ENCODE peak calls at places on chromosomes 11 and 22, in eight cellular contexts. R is mesenchymal stem cell; P is upper lobe of right lung; G is CD4-positive, alpha-beta memory T cell; M is ovary; E is adipocyte; V is heart left ventricle; K is CD8-positive, alpha-beta memory T cell. W is an unnamed sample.

GRCh38 chr11:46290598-46291309 is 13.3 kb downstream of the CREB3L1 start:
- DNase-seq in R (peak; percentile 97), P (peak; percentile 88), G (no peak), M (peak; percentile 100), E (peak; percentile 98), V (peak; percentile 77), K (no peak), W (peak; percentile 94)

GRCh38 chr11:36684840-36685800 is 87.1 kb upstream of the RAG2 start:
- DNase-seq in R (no peak), P (no peak), G (peak; percentile 39), M (no peak), E (no peak), V (no peak), K (no peak), W (no peak)

GRCh38 chr22:42473484-42474193 is 41.4 kb upstream of the NFAM1 start:
- DNase-seq in R (peak; percentile 74), P (no peak), G (peak; percentile 40), M (no peak), E (peak; percentile 81), V (no peak), K (no peak), W (no peak)

GRCh38 chr11:130897262-130898182 is 18.8 kb downstream of the SNX19 start:
- DNase-seq in R (no peak), P (peak; percentile 76), G (no peak), M (peak; percentile 81), E (no peak), V (peak; percentile 91), K (no peak), W (no peak)

GRCh38 chr11:123588117-123588815 is 66.2 kb downstream of the SCN3B start:
- DNase-seq in R (no peak), P (no peak), G (no peak), M (no peak), E (no peak), V (no peak), K (no peak), W (no peak)

GRCh38 chr11:66032962-66033735 is 6.9 kb upstream of the CATSPER1 start:
- DNase-seq in R (no peak), P (no peak), G (no peak), M (no peak), E (no peak), V (no peak), K (no peak), W (no peak)

GRCh38 chr11:115665345-115665901 is 161.2 kb upstream of the CADM1 start:
- DNase-seq in R (no peak), P (no peak), G (no peak), M (no peak), E (no peak), V (peak; percentile 40), K (no peak), W (peak; percentile 5)

GRCh38 chr11:120352405-120352804 is 16.2 kb downstream of the ARHGEF12 start:
- DNase-seq in R (no peak), P (no peak), G (no peak), M (no peak), E (no peak), V (no peak), K (no peak), W (no peak)

GRCh38 chr11:57792870-57793269 is 31.3 kb downstream of the CTNND1 start:
- DNase-seq in R (peak; percentile 33), P (no peak), G (peak; percentile 7), M (no peak), E (no peak), V (no peak), K (no peak), W (no peak)

DNA sequence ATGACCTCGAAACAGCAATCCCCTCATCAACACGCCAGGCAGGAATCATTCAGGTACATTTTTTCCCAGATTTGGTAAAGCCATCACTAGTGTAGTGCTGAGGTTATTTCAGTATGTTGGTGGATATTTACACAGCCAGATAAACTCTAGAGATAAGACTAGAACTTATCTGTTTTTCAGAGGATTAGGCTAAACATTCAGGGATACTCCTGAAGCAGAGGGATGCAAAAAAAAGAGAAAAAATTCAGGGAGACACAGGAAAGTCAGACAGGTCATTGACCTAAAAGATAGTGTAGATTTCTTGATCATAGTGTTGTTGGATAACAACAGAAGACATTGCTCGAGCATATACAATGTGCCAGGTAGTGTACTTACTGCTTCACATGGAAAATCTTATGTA is 93.2 kb downstream of the ATM start:
- DNase-seq in R (no peak), P (no peak), G (no peak), M (no peak), E (no peak), V (no peak), K (no peak), W (no peak)
- H3K36me3 ChIP-seq in R (peaks cover 85% of the 10 kb centered on the region), P (peaks cover 64% of the 10 kb centered on the region), G (peaks cover 57% of the 10 kb centered on the region), M (no peaks in the 10 kb centered on the region), E (peaks cover 48% of the 10 kb centered on the region), V (peaks cover 97% of the 10 kb centered on the region), K (peaks cover 44% of the 10 kb centered on the region), W (peaks cover 29% of the 10 kb centered on the region)

DNA sequence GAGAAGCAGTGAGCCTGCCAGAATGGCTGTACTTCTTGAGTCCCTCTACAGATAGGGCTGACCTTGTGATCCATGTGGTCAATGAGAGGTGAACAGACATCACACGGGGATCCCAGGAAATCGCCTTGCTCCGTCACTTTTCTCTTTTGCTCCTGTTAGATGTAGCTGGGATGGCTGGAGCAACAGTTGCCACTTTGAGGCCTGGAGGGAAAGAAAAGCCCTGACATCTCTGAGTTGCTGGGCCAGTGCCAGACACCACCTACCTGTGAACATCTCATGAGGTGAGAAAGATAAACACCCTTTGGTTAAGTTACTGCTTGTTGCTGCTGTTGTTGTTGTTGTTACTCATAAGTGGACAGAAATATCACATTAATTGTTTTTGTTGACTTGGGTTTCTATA is 840.3 kb downstream of the TBC1D22A start:
- DNase-seq in R (no peak), P (no peak), G (no peak), M (peak; percentile 1), E (no peak), V (no peak), K (no peak), W (no peak)
- H3K9me3 ChIP-seq in R (peaks cover 2% of the 10 kb centered on the region), P (no peaks in the 10 kb centered on the region), G (no peaks in the 10 kb centered on the region), M (no peaks in the 10 kb centered on the region), E (peaks cover 2% of the 10 kb centered on the region), V (no peaks in the 10 kb centered on the region), K (no peaks in the 10 kb centered on the region), W (no peaks in the 10 kb centered on the region)

DNA sequence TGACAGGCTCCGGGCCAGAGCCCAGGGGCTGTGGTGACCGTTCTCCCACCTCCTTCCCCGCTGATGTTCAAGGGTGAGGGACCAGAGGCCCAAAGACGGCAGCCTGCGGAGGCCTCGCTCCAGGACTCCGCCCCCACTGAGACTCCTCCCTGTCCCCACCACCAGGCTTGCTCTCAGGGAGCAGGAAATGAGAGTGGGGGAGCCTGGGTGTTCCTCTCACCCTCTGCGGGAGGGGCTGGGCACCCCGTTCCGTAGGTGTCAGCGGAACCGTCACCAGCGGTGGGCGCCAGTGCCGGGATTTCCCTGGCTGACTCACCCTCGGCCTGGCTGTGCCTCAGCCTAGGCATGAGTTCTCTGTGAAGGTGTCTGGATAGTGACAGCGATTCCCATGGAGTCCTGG is 15.7 kb downstream of the DAGLA start:
- DNase-seq in R (peak; percentile 83), P (peak; percentile 89), G (peak; percentile 89), M (peak; percentile 69), E (peak; percentile 78), V (peak; percentile 86), K (peak; percentile 87), W (peak; percentile 88)
- H3K4me3 ChIP-seq in R (peak overlapping the region; percentile 69), P (peak overlapping the region; percentile 9), G (no peak overlapping the region), M (no peak overlapping the region), E (peak overlapping the region; percentile 35), V (peak overlapping the region; percentile 24), K (peak overlapping the region; percentile 43), W (no peak overlapping the region)

DNA sequence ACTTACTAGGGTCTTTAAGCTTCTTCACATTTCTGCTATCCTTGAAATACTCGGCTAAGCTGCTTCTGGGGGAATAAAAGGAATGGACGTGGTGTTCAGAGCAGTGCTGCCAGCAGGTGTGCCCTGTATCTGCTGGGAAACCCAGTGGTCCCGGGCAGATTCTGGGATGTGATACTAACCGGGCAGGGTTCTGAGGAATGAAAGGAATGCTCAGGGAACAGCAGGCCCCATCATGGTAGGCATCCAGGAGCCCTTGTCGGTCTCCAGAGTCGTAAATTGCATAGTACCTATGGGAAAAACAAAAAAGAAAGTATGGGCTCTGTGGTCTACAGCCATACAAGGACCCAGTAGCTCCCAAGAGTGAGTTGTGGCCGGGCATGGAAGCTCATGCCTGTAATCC is 4.5 kb upstream of the TMEM223 start:
- DNase-seq in R (no peak), P (no peak), G (no peak), M (no peak), E (no peak), V (no peak), K (no peak), W (no peak)
- H3K36me3 ChIP-seq in R (peaks cover 90% of the 10 kb centered on the region), P (peaks cover 93% of the 10 kb centered on the region), G (peaks cover 83% of the 10 kb centered on the region), M (no peaks in the 10 kb centered on the region), E (peaks cover 89% of the 10 kb centered on the region), V (peaks cover 92% of the 10 kb centered on the region), K (peaks cover 79% of the 10 kb centered on the region), W (peaks cover 69% of the 10 kb centered on the region)

DNA sequence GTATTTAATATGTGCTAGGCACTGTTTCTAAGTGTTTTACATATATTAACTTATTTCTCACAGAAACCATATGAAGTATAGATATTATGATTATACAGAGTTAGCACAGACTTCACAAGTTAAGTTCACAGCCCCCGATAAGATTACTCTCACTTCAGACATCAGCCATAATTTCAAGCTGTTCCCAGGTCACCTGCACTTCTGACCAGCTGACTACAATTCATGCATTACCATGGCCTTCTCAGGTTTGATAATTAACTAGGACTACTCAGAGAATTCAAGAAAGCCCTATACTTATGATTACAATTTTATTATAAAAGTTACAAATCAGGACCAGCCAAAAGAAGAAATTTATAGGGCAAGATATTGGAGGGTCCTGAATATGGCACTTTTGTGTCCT is 68.2 kb upstream of the RRM1 start:
- DNase-seq in R (no peak), P (no peak), G (no peak), M (no peak), E (no peak), V (no peak), K (no peak), W (no peak)
- H3K9me3 ChIP-seq in R (no peaks in the 10 kb centered on the region), P (no peaks in the 10 kb centered on the region), G (no peaks in the 10 kb centered on the region), M (no peaks in the 10 kb centered on the region), E (no peaks in the 10 kb centered on the region), V (no peaks in the 10 kb centered on the region), K (no peaks in the 10 kb centered on the region), W (no peaks in the 10 kb centered on the region)

GRCh38 chr11:69298778-69299461 is 5.0 kb downstream of the MYEOV start:
- DNase-seq in R (peak; percentile 50), P (peak; percentile 60), G (no peak), M (no peak), E (no peak), V (no peak), K (no peak), W (peak; percentile 74)
- H3K4me3 ChIP-seq in R (peak overlapping the region; percentile 45), P (peak overlapping the region; percentile 23), G (no peak overlapping the region), M (no peak overlapping the region), E (no peak overlapping the region), V (peak overlapping the region; percentile 37), K (no peak overlapping the region), W (no peak overlapping the region)

W was measured in MG63.